ENCODE peak calls at places on chromosomes 11 and 22, in seven cellular contexts. L, I, C, E, Y, O and V are unnamed samples.

GRCh38 chr22:29072193-29072978 is 449 bp upstream of the KREMEN1 start:
- DNase-seq in L (peak; percentile 70), I (peak; percentile 98), C (peak; percentile 64), E (no peak), Y (peak; percentile 50), O (no peak), V (peak; percentile 39)

GRCh38 chr22:46108564-46109473 is 41.5 kb upstream of the PPARA start:
- DNase-seq in L (no peak), I (peak; percentile 72), C (no peak), E (peak; percentile 59), Y (peak; percentile 20), O (no peak), V (no peak)

GRCh38 chr11:65651339-65651588 is 11.5 kb downstream of the RELA start:
- DNase-seq in L (no peak), I (no peak), C (no peak), E (no peak), Y (no peak), O (no peak), V (no peak)

GRCh38 chr22:36164621-36165020 is 4.1 kb upstream of the APOL3 start:
- DNase-seq in L (no peak), I (no peak), C (no peak), E (no peak), Y (no peak), O (no peak), V (no peak)

GRCh38 chr11:92837595-92837994 is 131.9 kb upstream of the MTNR1B start:
- DNase-seq in L (no peak), I (no peak), C (no peak), E (no peak), Y (no peak), O (no peak), V (no peak)

GRCh38 chr11:128464878-128465277 is 122.5 kb downstream of the ETS1 start:
- DNase-seq in L (no peak), I (no peak), C (no peak), E (no peak), Y (no peak), O (no peak), V (no peak)

GRCh38 chr11:18013790-18014507 is 1.1 kb upstream of the SERGEF start:
- DNase-seq in L (no peak), I (no peak), C (no peak), E (no peak), Y (peak; percentile 12), O (no peak), V (no peak)

GRCh38 chr22:24200616-24201212 is 19.4 kb downstream of the SUSD2 start:
- DNase-seq in L (no peak), I (no peak), C (no peak), E (peak; percentile 92), Y (peak; percentile 74), O (no peak), V (peak; percentile 48)

GRCh38 chr11:85725510-85726258 is 39.7 kb upstream of the CCDC89 start:
- DNase-seq in L (no peak), I (no peak), C (no peak), E (peak; percentile 96), Y (peak; percentile 92), O (peak; percentile 80), V (peak; percentile 34)

GRCh38 chr11:7442588-7443215 is 42.6 kb upstream of the OLFML1 start:
- DNase-seq in L (peak; percentile 61), I (peak; percentile 71), C (peak; percentile 93), E (peak; percentile 2), Y (peak; percentile 63), O (peak; percentile 2), V (peak; percentile 71)

GRCh38 chr22:38230108-38230825 is 28.5 kb downstream of the MAFF start:
- DNase-seq in L (peak; percentile 13), I (peak; percentile 39), C (peak; percentile 57), E (no peak), Y (peak; percentile 85), O (no peak), V (no peak)

GRCh38 chr11:72307439-72307838 is 63.5 kb upstream of the PHOX2A start:
- DNase-seq in L (no peak), I (no peak), C (no peak), E (no peak), Y (no peak), O (no peak), V (no peak)

GRCh38 chr11:122751298-122752070 is 86.8 kb upstream of the CRTAM start:
- DNase-seq in L (no peak), I (no peak), C (no peak), E (peak; percentile 69), Y (no peak), O (no peak), V (no peak)

GRCh38 chr11:107549253-107549953 is 16.1 kb downstream of the ALKBH8 start:
- DNase-seq in L (no peak), I (no peak), C (no peak), E (no peak), Y (peak; percentile 64), O (no peak), V (peak; percentile 25)

GRCh38 chr11:34653851-34654490 is 33.1 kb downstream of the EHF start:
- DNase-seq in L (no peak), I (peak; percentile 81), C (no peak), E (peak; percentile 98), Y (no peak), O (peak; percentile 82), V (peak; percentile 95)

GRCh38 chr11:23010790-23011340 is 150.6 kb upstream of the CCDC179 start:
- DNase-seq in L (no peak), I (peak; percentile 69), C (no peak), E (no peak), Y (no peak), O (no peak), V (no peak)

GRCh38 chr22:49973018-49973965 is 12.7 kb downstream of the PIM3 start:
- DNase-seq in L (no peak), I (no peak), C (no peak), E (peak; percentile 39), Y (no peak), O (no peak), V (no peak)

GRCh38 chr22:44449061-44449682 is 48.9 kb downstream of the RTL6 start:
- DNase-seq in L (no peak), I (no peak), C (no peak), E (peak; percentile 92), Y (no peak), O (peak; percentile 85), V (peak; percentile 75)

GRCh38 chr11:74689666-74690065 is 41.6 kb downstream of the CHRDL2 start:
- DNase-seq in L (no peak), I (no peak), C (no peak), E (peak; percentile 36), Y (no peak), O (no peak), V (peak; percentile 41)

GRCh38 chr11:201936-202335 is 5.3 kb downstream of the BET1L start:
- DNase-seq in L (no peak), I (peak; percentile 7), C (peak; percentile 10), E (no peak), Y (no peak), O (no peak), V (no peak)

GRCh38 chr11:59283311-59283710 is 70.6 kb upstream of the MPEG1 start:
- DNase-seq in L (no peak), I (no peak), C (no peak), E (no peak), Y (no peak), O (no peak), V (no peak)

GRCh38 chr22:48396785-48397530 is 1430.7 kb downstream of the BRD1 start:
- DNase-seq in L (no peak), I (no peak), C (peak; percentile 13), E (no peak), Y (no peak), O (no peak), V (no peak)

GRCh38 chr22:28128827-28129226 is 209.8 kb upstream of the PITPNB start:
- DNase-seq in L (no peak), I (no peak), C (no peak), E (no peak), Y (no peak), O (no peak), V (no peak)

GRCh38 chr22:44584256-44584902 is 86.3 kb upstream of the RTL6 start:
- DNase-seq in L (no peak), I (no peak), C (no peak), E (no peak), Y (no peak), O (no peak), V (no peak)

GRCh38 chr11:68125164-68125563 is 4.0 kb upstream of the CHKA start:
- DNase-seq in L (no peak), I (no peak), C (peak; percentile 22), E (no peak), Y (no peak), O (no peak), V (no peak)

GRCh38 chr11:68120212-68121066 is 749 bp downstream of the CHKA start:
- DNase-seq in L (peak; percentile 22), I (peak; percentile 58), C (peak; percentile 50), E (peak; percentile 39), Y (peak; percentile 51), O (no peak), V (no peak)

GRCh38 chr11:68121067-68121899 is at the start of gene CHKA:
- DNase-seq in L (peak; percentile 67), I (peak; percentile 93), C (peak; percentile 86), E (peak; percentile 68), Y (peak; percentile 93), O (peak; percentile 41), V (peak; percentile 68)

GRCh38 chr11:68118753-68119448 is 2.3 kb downstream of the CHKA start:
- DNase-seq in L (no peak), I (no peak), C (no peak), E (no peak), Y (peak; percentile 12), O (no peak), V (no peak)

DNA sequence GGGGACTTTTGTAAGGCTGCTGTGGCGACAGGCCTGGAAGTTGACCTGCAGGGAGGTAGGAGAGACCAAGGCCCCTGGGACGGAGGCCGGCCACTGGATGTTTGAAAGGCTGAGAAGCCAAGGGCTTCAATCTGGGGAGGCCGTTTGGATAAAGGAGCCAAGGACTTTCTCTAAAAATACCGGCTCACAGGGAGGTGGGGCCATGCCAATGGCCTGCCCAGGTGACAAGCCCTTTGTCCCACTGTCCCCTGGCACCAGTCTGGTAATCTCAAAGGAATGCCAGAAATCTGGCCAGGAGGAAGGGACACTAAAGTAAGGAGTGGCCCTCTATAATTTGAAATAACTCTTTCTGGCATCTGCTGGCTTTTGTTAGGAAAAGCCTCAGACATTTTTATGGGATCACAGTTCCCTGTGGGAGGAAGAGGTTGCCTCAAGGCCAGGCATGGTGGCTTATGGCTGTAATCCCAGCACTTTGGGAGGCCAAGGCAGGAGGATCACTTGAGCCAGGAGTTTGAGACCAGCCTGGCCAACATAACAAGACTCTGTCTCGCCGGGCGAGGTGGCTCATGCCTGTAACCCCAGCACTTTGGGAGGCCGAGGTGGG is 1.9 kb upstream of the CHKA start:
- DNase-seq in L (no peak), I (peak; percentile 64), C (no peak), E (no peak), Y (no peak), O (no peak), V (no peak)
- H3K27ac ChIP-seq in L (no peak overlapping the region), I (peak overlapping the region; percentile 99), C (no peak overlapping the region), E (no peak overlapping the region), Y (no peak overlapping the region), O (no peak overlapping the region), V (no peak overlapping the region)

GRCh38 chr22:41932353-41932752 is 5.7 kb upstream of the TNFRSF13C start:
- DNase-seq in L (no peak), I (no peak), C (no peak), E (no peak), Y (no peak), O (no peak), V (no peak)
- TF ChIP-seq CTCF in L (no peak), I (no peak), C (no peak), E (no peak), Y (no peak), O (no peak), V (no peak)

GRCh38 chr11:44300881-44301855 is 8.8 kb downstream of the ALX4 start:
- DNase-seq in L (no peak), I (no peak), C (no peak), E (no peak), Y (no peak), O (no peak), V (no peak)
- H3K27ac ChIP-seq in L (no peak overlapping the region), I (no peak overlapping the region), C (no peak overlapping the region), E (no peak overlapping the region), Y (no peak overlapping the region), O (no peak overlapping the region), V (no peak overlapping the region)

GRCh38 chr11:112113539-112114457 is 27.1 kb downstream of the SDHD start:
- DNase-seq in L (no peak), I (no peak), C (no peak), E (peak; percentile 61), Y (peak; percentile 39), O (no peak), V (peak; percentile 31)
- TF ChIP-seq CTCF in L (peak; percentile 88), I (peak; percentile 8), C (peak; percentile 74), E (peak; percentile 54), Y (peak; percentile 41), O (peak; percentile 77), V (peak; percentile 75)